ENCODE peak calls at places on chromosomes 2 and 18, in six cellular contexts. S is type B pancreatic cell; N is gastrocnemius medialis; D is activated naive CD4-positive, alpha-beta T cell treated with anti-CD3 and anti-CD28 coated beads, Interleukin-2, amount 10 ng/mL, durations not matched to agents 7 days and 5 days; C is coronary artery; V is GM03348. T is an unnamed sample.

GRCh38 chr2:29627366-29627765 is 294.0 kb downstream of the ALK start:
- DNase-seq in V (peak), N (no peak), C (no peak), S (no peak), D (no peak), T (peak)

GRCh38 chr2:145323512-145323911 is 803.6 kb upstream of the ZEB2 start:
- DNase-seq in D (no peak), S (no peak), C (no peak), N (no peak), V (peak), T (peak)

GRCh38 chr2:100900156-100900795 is 80.3 kb downstream of the NPAS2 start:
- DNase-seq in C (no peak), V (no peak), S (no peak), N (no peak), D (no peak), T (peak)

GRCh38 chr2:28036307-28036706 is 145.8 kb downstream of the BABAM2 start:
- DNase-seq in V (peak), N (no peak), D (no peak), S (no peak), C (no peak), T (peak)

GRCh38 chr18:59065684-59066083 is 74.0 kb upstream of the SEC11C start:
- DNase-seq in C (no peak), S (no peak), D (no peak), N (no peak), V (no peak), T (no peak)

GRCh38 chr18:63511285-63511684 is 30.9 kb upstream of the SERPINB12 start:
- DNase-seq in D (peak), C (no peak), N (no peak), V (peak), S (no peak), T (no peak)

GRCh38 chr2:165203689-165204559 is at the start of gene SCN3A:
- DNase-seq in S (no peak), C (no peak), D (no peak), V (peak), N (no peak), T (peak)

GRCh38 chr2:176188218-176188968 is at the start of gene HOXD1:
- DNase-seq in D (no peak), V (peak), S (no peak), C (no peak), N (no peak), T (peak)

GRCh38 chr2:43885233-43885632 is 46.5 kb downstream of the ABCG8 start:
- DNase-seq in C (no peak), D (no peak), S (no peak), V (no peak), N (no peak), T (no peak)

GRCh38 chr18:12851709-12852108 is 32.3 kb downstream of the PTPN2 start:
- DNase-seq in N (no peak), D (no peak), C (no peak), S (no peak), V (no peak), T (no peak)

GRCh38 chr2:590214-591175 is 86.7 kb downstream of the TMEM18 start:
- DNase-seq in C (peak), S (no peak), V (no peak), D (no peak), N (no peak), T (no peak)

GRCh38 chr2:149441255-149441654 is 110.9 kb downstream of the LYPD6 start:
- DNase-seq in V (peak), C (no peak), N (no peak), D (no peak), S (no peak), T (peak)

GRCh38 chr18:79944746-79945117 is 6.7 kb downstream of the SLC66A2 start:
- DNase-seq in S (peak), V (no peak), N (no peak), D (no peak), C (no peak), T (no peak)

GRCh38 chr2:168687314-168687713 is 115.1 kb upstream of the NOSTRIN start:
- DNase-seq in D (peak), C (no peak), S (no peak), N (no peak), V (no peak), T (peak)

GRCh38 chr2:69054431-69054830 is 41.5 kb downstream of the ANTXR1 start:
- DNase-seq in S (no peak), N (peak), V (peak), C (no peak), D (no peak), T (peak)

GRCh38 chr2:132667716-132668115 is 2.3 kb downstream of the LYPD1 start:
- DNase-seq in V (no peak), D (no peak), C (no peak), N (no peak), S (no peak), T (no peak)

GRCh38 chr2:109242654-109243331 is 113.8 kb downstream of the SH3RF3 start:
- DNase-seq in S (no peak), V (peak), N (peak), D (peak), C (peak), T (peak)

GRCh38 chr2:20443276-20443920 is 3.5 kb upstream of the RHOB start:
- DNase-seq in N (peak), D (no peak), V (peak), S (no peak), C (peak), T (peak)

GRCh38 chr18:21262979-21263378 is 20.9 kb downstream of the GREB1L start:
- DNase-seq in V (no peak), S (no peak), N (no peak), C (no peak), D (no peak), T (no peak)

T was measured in GM23248.